ENCODE peak calls at places on chromosomes 2 and 18, in eight cellular contexts. One of them, this sample, is unnamed.

GRCh38 chr2:95325590-95326432 is 28.7 kb downstream of the KCNIP3 start:
- DNase-seq in LNCaP clone FGC: no peak
- DNase-seq in epithelial cell of esophagus: no peak
- DNase-seq in IMR-90: no peak
- DNase-seq in Panc1: no peak
- DNase-seq in fibroblast of lung: no peak
- DNase-seq in A549: no peak
- DNase-seq in heart right ventricle: no peak
- DNase-seq in this sample: no peak

GRCh38 chr2:98901291-98901690 is 34.7 kb downstream of the CRACDL start:
- DNase-seq in LNCaP clone FGC: no peak
- DNase-seq in epithelial cell of esophagus: no peak
- DNase-seq in IMR-90: no peak
- DNase-seq in Panc1: no peak
- DNase-seq in fibroblast of lung: no peak
- DNase-seq in A549: no peak
- DNase-seq in heart right ventricle: no peak
- DNase-seq in this sample: no peak

GRCh38 chr18:50928551-50928950 is 39.3 kb upstream of the ELAC1 start:
- DNase-seq in LNCaP clone FGC: no peak
- DNase-seq in epithelial cell of esophagus: peak; percentile 3
- DNase-seq in IMR-90: peak; percentile 37
- DNase-seq in Panc1: no peak
- DNase-seq in fibroblast of lung: no peak
- DNase-seq in A549: no peak
- DNase-seq in heart right ventricle: no peak
- DNase-seq in this sample: no peak

GRCh38 chr18:46715062-46715461 is 41.8 kb downstream of the ST8SIA5 start:
- DNase-seq in LNCaP clone FGC: no peak
- DNase-seq in epithelial cell of esophagus: no peak
- DNase-seq in IMR-90: no peak
- DNase-seq in Panc1: no peak
- DNase-seq in fibroblast of lung: no peak
- DNase-seq in A549: no peak
- DNase-seq in heart right ventricle: no peak
- DNase-seq in this sample: no peak

GRCh38 chr2:179272406-179273192 is 8.0 kb upstream of the SESTD1 start:
- DNase-seq in LNCaP clone FGC: peak; percentile 63
- DNase-seq in epithelial cell of esophagus: peak; percentile 77
- DNase-seq in IMR-90: peak; percentile 73
- DNase-seq in Panc1: no peak
- DNase-seq in fibroblast of lung: peak; percentile 93
- DNase-seq in A549: no peak
- DNase-seq in heart right ventricle: no peak
- DNase-seq in this sample: no peak

GRCh38 chr2:175595139-175595538 is 406.9 kb downstream of the LNPK start:
- DNase-seq in LNCaP clone FGC: no peak
- DNase-seq in epithelial cell of esophagus: no peak
- DNase-seq in IMR-90: no peak
- DNase-seq in Panc1: no peak
- DNase-seq in fibroblast of lung: no peak
- DNase-seq in A549: no peak
- DNase-seq in heart right ventricle: no peak
- DNase-seq in this sample: no peak

GRCh38 chr18:31990823-31991222 is 27.8 kb upstream of the RNF125 start:
- DNase-seq in LNCaP clone FGC: no peak
- DNase-seq in epithelial cell of esophagus: peak; percentile 21
- DNase-seq in IMR-90: no peak
- DNase-seq in Panc1: no peak
- DNase-seq in fibroblast of lung: no peak
- DNase-seq in A549: no peak
- DNase-seq in heart right ventricle: no peak
- DNase-seq in this sample: no peak

GRCh38 chr18:51188024-51188701 is 9.3 kb downstream of the MEX3C start:
- DNase-seq in LNCaP clone FGC: no peak
- DNase-seq in epithelial cell of esophagus: peak; percentile 35
- DNase-seq in IMR-90: no peak
- DNase-seq in Panc1: no peak
- DNase-seq in fibroblast of lung: no peak
- DNase-seq in A549: no peak
- DNase-seq in heart right ventricle: no peak
- DNase-seq in this sample: no peak

GRCh38 chr18:4181882-4182568 is 273.1 kb downstream of the DLGAP1 start:
- DNase-seq in LNCaP clone FGC: no peak
- DNase-seq in epithelial cell of esophagus: no peak
- DNase-seq in IMR-90: no peak
- DNase-seq in Panc1: no peak
- DNase-seq in fibroblast of lung: no peak
- DNase-seq in A549: no peak
- DNase-seq in heart right ventricle: no peak
- DNase-seq in this sample: no peak

DNA sequence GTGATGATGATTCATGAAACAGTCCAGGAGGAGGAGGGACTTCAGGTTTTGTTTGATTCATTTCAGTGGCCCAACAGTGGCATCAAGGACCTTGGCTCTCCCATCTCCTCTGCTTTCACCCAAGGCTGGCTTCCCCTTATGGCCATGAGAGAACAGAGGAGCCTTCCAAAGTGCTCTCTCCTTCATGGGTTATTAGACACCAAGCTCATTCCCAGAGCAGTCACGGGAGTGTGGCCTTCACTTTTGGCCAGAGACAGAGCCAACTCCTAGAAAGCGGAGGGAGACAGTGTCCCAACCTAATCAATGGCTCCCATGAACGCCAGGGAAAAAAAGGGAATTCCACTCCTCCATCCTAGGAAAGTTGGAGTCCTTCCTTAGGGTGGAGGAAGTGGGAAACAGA is 886 bp upstream of the DUSP28 start:
- DNase-seq in LNCaP clone FGC: no peak
- DNase-seq in epithelial cell of esophagus: no peak
- DNase-seq in IMR-90: no peak
- DNase-seq in Panc1: no peak
- DNase-seq in fibroblast of lung: no peak
- DNase-seq in A549: no peak
- DNase-seq in heart right ventricle: no peak
- DNase-seq in this sample: no peak
- H3K4me3 ChIP-seq in LNCaP clone FGC: peak overlapping the region; percentile 74
- H3K4me3 ChIP-seq in epithelial cell of esophagus: peak overlapping the region; percentile 79
- H3K4me3 ChIP-seq in IMR-90: no peak overlapping the region
- H3K4me3 ChIP-seq in Panc1: peak overlapping the region; percentile 74
- H3K4me3 ChIP-seq in fibroblast of lung: no peak overlapping the region
- H3K4me3 ChIP-seq in A549: peak overlapping the region; percentile 87
- H3K4me3 ChIP-seq in heart right ventricle: no peak overlapping the region
- H3K4me3 ChIP-seq in this sample: no peak overlapping the region

GRCh38 chr2:189674374-189675112 is at the start of gene ANKAR:
- DNase-seq in LNCaP clone FGC: peak; percentile 65
- DNase-seq in epithelial cell of esophagus: peak; percentile 78
- DNase-seq in IMR-90: peak; percentile 90
- DNase-seq in Panc1: peak; percentile 56
- DNase-seq in fibroblast of lung: peak; percentile 92
- DNase-seq in A549: peak; percentile 73
- DNase-seq in heart right ventricle: peak; percentile 89
- DNase-seq in this sample: peak; percentile 70
- H3K4me3 ChIP-seq in LNCaP clone FGC: peak within 1 kb of the TSS; percentile 66
- H3K4me3 ChIP-seq in epithelial cell of esophagus: peak within 1 kb of the TSS; percentile 83
- H3K4me3 ChIP-seq in IMR-90: peak within 1 kb of the TSS; percentile 69
- H3K4me3 ChIP-seq in Panc1: peak within 1 kb of the TSS; percentile 76
- H3K4me3 ChIP-seq in fibroblast of lung: peak within 1 kb of the TSS; percentile 94
- H3K4me3 ChIP-seq in A549: peak within 1 kb of the TSS; percentile 53
- H3K4me3 ChIP-seq in heart right ventricle: peak within 1 kb of the TSS; percentile 49
- H3K4me3 ChIP-seq in this sample: peak within 1 kb of the TSS; percentile 68

DNA sequence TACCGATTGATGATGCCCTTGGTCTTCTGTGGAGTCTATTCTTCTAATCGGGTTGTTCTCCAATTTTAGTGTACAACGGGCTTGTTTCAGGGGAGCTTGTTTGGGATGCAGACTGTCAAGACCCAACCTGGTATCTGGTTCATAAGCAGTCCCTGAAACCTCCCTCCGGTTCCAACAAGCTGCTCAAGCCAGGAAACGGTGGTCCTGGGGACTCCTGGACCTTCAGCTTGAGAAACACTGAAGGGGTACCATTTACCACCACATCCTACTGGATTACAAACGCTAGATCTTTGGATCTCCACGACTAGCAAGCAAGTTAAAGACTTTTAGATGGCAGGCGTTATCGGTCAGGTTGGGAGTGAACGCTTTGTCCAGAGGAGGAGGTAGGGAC is 2.0 kb downstream of the BCL2 start:
- DNase-seq in LNCaP clone FGC: no peak
- DNase-seq in epithelial cell of esophagus: no peak
- DNase-seq in IMR-90: no peak
- DNase-seq in Panc1: no peak
- DNase-seq in fibroblast of lung: no peak
- DNase-seq in A549: no peak
- DNase-seq in heart right ventricle: no peak
- DNase-seq in this sample: no peak
- H3K4me3 ChIP-seq in LNCaP clone FGC: no peak overlapping the region
- H3K4me3 ChIP-seq in epithelial cell of esophagus: no peak overlapping the region
- H3K4me3 ChIP-seq in IMR-90: no peak overlapping the region
- H3K4me3 ChIP-seq in Panc1: peak overlapping the region; percentile 50
- H3K4me3 ChIP-seq in fibroblast of lung: peak overlapping the region; percentile 38
- H3K4me3 ChIP-seq in A549: no peak overlapping the region
- H3K4me3 ChIP-seq in heart right ventricle: peak overlapping the region; percentile 81
- H3K4me3 ChIP-seq in this sample: no peak overlapping the region

DNA sequence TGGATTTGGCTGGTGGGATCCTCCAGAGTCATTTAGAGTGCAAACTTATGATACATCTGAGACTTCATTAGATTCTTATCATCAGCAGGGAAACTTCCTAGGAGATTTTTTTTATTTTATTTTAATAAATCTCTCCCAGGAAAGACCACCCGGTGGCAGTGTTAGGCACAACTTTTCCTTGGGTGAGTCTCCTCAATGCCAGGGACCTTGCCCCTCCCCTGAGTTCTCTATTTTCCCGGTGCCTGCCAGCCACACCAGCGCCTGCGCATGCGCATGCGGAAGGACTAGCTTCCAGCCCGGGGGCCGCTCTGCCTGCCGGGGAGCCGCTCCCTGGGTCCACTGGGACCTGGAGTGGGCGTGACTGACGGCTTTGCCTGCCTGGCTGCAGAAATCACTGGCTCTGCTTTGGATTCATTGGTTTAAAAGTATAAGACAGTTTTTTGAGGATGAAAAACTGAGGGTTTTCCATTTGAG is 86.6 kb downstream of the TMEM182 start:
- DNase-seq in LNCaP clone FGC: no peak
- DNase-seq in epithelial cell of esophagus: peak; percentile 50
- DNase-seq in IMR-90: peak; percentile 3
- DNase-seq in Panc1: no peak
- DNase-seq in fibroblast of lung: peak; percentile 55
- DNase-seq in A549: peak; percentile 65
- DNase-seq in heart right ventricle: peak; percentile 76
- DNase-seq in this sample: peak; percentile 33
- H3K4me3 ChIP-seq in LNCaP clone FGC: no peak overlapping the region
- H3K4me3 ChIP-seq in epithelial cell of esophagus: no peak overlapping the region
- H3K4me3 ChIP-seq in IMR-90: no peak overlapping the region
- H3K4me3 ChIP-seq in Panc1: no peak overlapping the region
- H3K4me3 ChIP-seq in fibroblast of lung: peak overlapping the region; percentile 7
- H3K4me3 ChIP-seq in A549: peak overlapping the region; percentile 35
- H3K4me3 ChIP-seq in heart right ventricle: no peak overlapping the region
- H3K4me3 ChIP-seq in this sample: peak overlapping the region; percentile 15

GRCh38 chr2:20664431-20665260 is 2.3 kb upstream of the GDF7 start:
- DNase-seq in LNCaP clone FGC: no peak
- DNase-seq in epithelial cell of esophagus: no peak
- DNase-seq in IMR-90: no peak
- DNase-seq in Panc1: no peak
- DNase-seq in fibroblast of lung: no peak
- DNase-seq in A549: no peak
- DNase-seq in heart right ventricle: no peak
- DNase-seq in this sample: no peak

GRCh38 chr2:20666114-20666363 is 905 bp upstream of the GDF7 start:
- DNase-seq in LNCaP clone FGC: no peak
- DNase-seq in epithelial cell of esophagus: no peak
- DNase-seq in IMR-90: no peak
- DNase-seq in Panc1: no peak
- DNase-seq in fibroblast of lung: no peak
- DNase-seq in A549: no peak
- DNase-seq in heart right ventricle: no peak
- DNase-seq in this sample: no peak

GRCh38 chr2:20666364-20667150 is at the start of gene GDF7:
- DNase-seq in LNCaP clone FGC: no peak
- DNase-seq in epithelial cell of esophagus: no peak
- DNase-seq in IMR-90: no peak
- DNase-seq in Panc1: no peak
- DNase-seq in fibroblast of lung: no peak
- DNase-seq in A549: no peak
- DNase-seq in heart right ventricle: peak; percentile 49
- DNase-seq in this sample: no peak

GRCh38 chr2:20664071-20664390 is 2.9 kb upstream of the GDF7 start:
- DNase-seq in LNCaP clone FGC: no peak
- DNase-seq in epithelial cell of esophagus: no peak
- DNase-seq in IMR-90: no peak
- DNase-seq in Panc1: no peak
- DNase-seq in fibroblast of lung: no peak
- DNase-seq in A549: no peak
- DNase-seq in heart right ventricle: no peak
- DNase-seq in this sample: no peak

GRCh38 chr2:20665261-20666113 is 1.5 kb upstream of the GDF7 start:
- DNase-seq in LNCaP clone FGC: no peak
- DNase-seq in epithelial cell of esophagus: no peak
- DNase-seq in IMR-90: no peak
- DNase-seq in Panc1: no peak
- DNase-seq in fibroblast of lung: no peak
- DNase-seq in A549: no peak
- DNase-seq in heart right ventricle: no peak
- DNase-seq in this sample: no peak
- H3K4me3 ChIP-seq in LNCaP clone FGC: no peak overlapping the region
- H3K4me3 ChIP-seq in epithelial cell of esophagus: no peak overlapping the region
- H3K4me3 ChIP-seq in IMR-90: no peak overlapping the region
- H3K4me3 ChIP-seq in Panc1: peak overlapping the region; percentile 28
- H3K4me3 ChIP-seq in fibroblast of lung: no peak overlapping the region
- H3K4me3 ChIP-seq in A549: peak overlapping the region; percentile 58
- H3K4me3 ChIP-seq in heart right ventricle: peak overlapping the region; percentile 39
- H3K4me3 ChIP-seq in this sample: no peak overlapping the region

GRCh38 chr18:57864615-57865121 is 61.6 kb upstream of the ATP8B1 start:
- DNase-seq in LNCaP clone FGC: no peak
- DNase-seq in epithelial cell of esophagus: peak; percentile 77
- DNase-seq in IMR-90: no peak
- DNase-seq in Panc1: no peak
- DNase-seq in fibroblast of lung: no peak
- DNase-seq in A549: no peak
- DNase-seq in heart right ventricle: no peak
- DNase-seq in this sample: no peak

GRCh38 chr18:57863706-57864105 is 60.6 kb upstream of the ATP8B1 start:
- DNase-seq in LNCaP clone FGC: no peak
- DNase-seq in epithelial cell of esophagus: peak; percentile 51
- DNase-seq in IMR-90: peak; percentile 57
- DNase-seq in Panc1: no peak
- DNase-seq in fibroblast of lung: no peak
- DNase-seq in A549: no peak
- DNase-seq in heart right ventricle: no peak
- DNase-seq in this sample: no peak

DNA sequence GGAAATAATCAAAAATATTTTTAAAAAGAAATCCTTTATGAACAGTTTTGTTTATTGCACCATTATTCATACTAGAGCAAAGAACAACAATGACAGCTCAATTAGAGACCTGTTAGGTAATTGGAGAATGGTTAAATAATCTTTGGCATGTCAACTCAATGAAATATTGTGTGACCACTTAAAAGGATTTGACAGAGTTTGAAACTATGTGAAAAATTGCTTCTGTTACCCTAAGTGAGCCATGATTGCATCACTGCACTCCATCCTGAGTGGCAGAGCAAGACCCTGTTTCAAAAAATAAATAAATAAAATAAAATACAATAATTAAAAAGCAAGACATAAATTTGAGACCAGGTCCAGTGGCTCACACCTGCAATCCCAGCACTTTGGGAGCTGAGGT is 66.1 kb upstream of the ATP8B1 start:
- DNase-seq in LNCaP clone FGC: no peak
- DNase-seq in epithelial cell of esophagus: no peak
- DNase-seq in IMR-90: no peak
- DNase-seq in Panc1: no peak
- DNase-seq in fibroblast of lung: peak; percentile 19
- DNase-seq in A549: no peak
- DNase-seq in heart right ventricle: no peak
- DNase-seq in this sample: no peak
- H3K4me3 ChIP-seq in LNCaP clone FGC: no peak overlapping the region
- H3K4me3 ChIP-seq in epithelial cell of esophagus: no peak overlapping the region
- H3K4me3 ChIP-seq in IMR-90: no peak overlapping the region
- H3K4me3 ChIP-seq in Panc1: no peak overlapping the region
- H3K4me3 ChIP-seq in fibroblast of lung: no peak overlapping the region
- H3K4me3 ChIP-seq in A549: no peak overlapping the region
- H3K4me3 ChIP-seq in heart right ventricle: no peak overlapping the region
- H3K4me3 ChIP-seq in this sample: no peak overlapping the region